ENCODE peak calls at places on chromosomes 4 and X, in six cellular contexts. P is transverse colon, S is stomach, T is breast epithelium, B is ovary, L is GM12878. J is an unnamed sample.

GRCh38 chr4:76690091-76690905 is 207.6 kb downstream of the SOWAHB start:
- DNase-seq in B (no peak), T (no peak), P (peak), L (no peak), S (peak), J (no peak)

GRCh38 chrX:103565752-103566151 is 19.6 kb upstream of the TCEAL4 start:
- DNase-seq in B (no peak), P (no peak), S (no peak), L (no peak), T (no peak), J (no peak)

GRCh38 chr4:6673660-6674499 is 19.8 kb upstream of the S100P start:
- DNase-seq in T (peak), P (peak), L (peak), S (peak), B (peak), J (peak)

GRCh38 chr4:167230744-167231143 is 3.5 kb downstream of the SPOCK3 start:
- DNase-seq in L (no peak), P (no peak), T (no peak), B (no peak), S (no peak), J (no peak)

GRCh38 chr4:112178731-112179130 is 33.5 kb downstream of the FAM241A start:
- DNase-seq in B (no peak), L (no peak), P (no peak), S (no peak), T (no peak), J (no peak)

GRCh38 chr4:83658806-83659205 is 122.9 kb downstream of the GPAT3 start:
- DNase-seq in P (no peak), L (no peak), B (no peak), S (no peak), T (no peak), J (no peak)

GRCh38 chr4:151418856-151419255 is 9.9 kb downstream of the FHIP1A start:
- DNase-seq in L (no peak), T (no peak), S (no peak), B (no peak), P (no peak), J (no peak)

GRCh38 chrX:71958281-71958675 is 47.6 kb downstream of the NHSL2 start:
- DNase-seq in S (no peak), L (no peak), P (no peak), T (no peak), B (no peak), J (no peak)

GRCh38 chrX:50609796-50610195 is 139.2 kb upstream of the DGKK start:
- DNase-seq in P (no peak), T (no peak), S (no peak), B (no peak), L (no peak), J (no peak)

GRCh38 chr4:140374130-140374477 is 658 bp downstream of the SCOC start:
- DNase-seq in P (no peak), T (peak), S (no peak), L (no peak), B (no peak), J (no peak)

GRCh38 chr4:91830681-91831395 is 472.9 kb upstream of the GRID2 start:
- DNase-seq in B (no peak), S (no peak), T (no peak), P (no peak), L (no peak), J (no peak)

GRCh38 chr4:165668694-165669093 is 204.3 kb upstream of the TLL1 start:
- DNase-seq in T (no peak), S (no peak), L (no peak), B (no peak), P (no peak), J (no peak)

GRCh38 chrX:24463077-24463476 is 2.0 kb upstream of the PDK3 start:
- DNase-seq in B (no peak), P (no peak), L (no peak), T (no peak), S (no peak), J (no peak)

GRCh38 chr4:39636786-39637185 is 1.9 kb downstream of the SMIM14 start:
- DNase-seq in L (no peak), P (no peak), S (no peak), T (no peak), B (no peak), J (no peak)

GRCh38 chr4:83599183-83599582 is 63.3 kb downstream of the GPAT3 start:
- DNase-seq in P (no peak), B (no peak), S (no peak), L (no peak), T (no peak), J (no peak)

GRCh38 chr4:138175337-138175794 is 66.8 kb downstream of the SLC7A11 start:
- DNase-seq in S (peak), P (peak), L (no peak), B (no peak), T (no peak), J (no peak)

GRCh38 chr4:109179089-109179488 is 123.4 kb downstream of the COL25A1 start:
- DNase-seq in P (no peak), T (no peak), B (no peak), S (no peak), L (no peak), J (no peak)

GRCh38 chr4:48475770-48476169 is 7.4 kb upstream of the SLC10A4 start:
- DNase-seq in B (no peak), S (no peak), L (no peak), P (no peak), T (no peak), J (no peak)

GRCh38 chr4:38387348-38387747 is 276.7 kb upstream of the KLF3 start:
- DNase-seq in L (no peak), S (peak), P (peak), B (peak), T (peak), J (peak)

GRCh38 chrX:69124108-69124507 is 41.1 kb downstream of the PJA1 start:
- DNase-seq in B (no peak), P (no peak), T (no peak), S (no peak), L (no peak), J (no peak)

GRCh38 chr4:20944451-20944850 is 244.2 kb downstream of the PACRGL start:
- DNase-seq in P (no peak), B (no peak), T (no peak), L (no peak), S (no peak), J (no peak)

GRCh38 chrX:9253211-9253610 is 211.6 kb upstream of the TBL1X start:
- DNase-seq in P (no peak), S (no peak), B (no peak), T (no peak), L (no peak), J (no peak)

GRCh38 chr4:18389118-18389517 is 367.6 kb upstream of the LCORL start:
- DNase-seq in P (no peak), S (no peak), L (no peak), B (no peak), T (no peak), J (no peak)

GRCh38 chr4:103137446-103137827 is 37.8 kb upstream of the BDH2 start:
- DNase-seq in B (no peak), P (no peak), T (no peak), L (no peak), S (no peak), J (no peak)

GRCh38 chrX:148582353-148582752 is 81.9 kb downstream of the AFF2 start:
- DNase-seq in P (no peak), B (no peak), S (no peak), T (no peak), L (no peak), J (no peak)

GRCh38 chr4:86741841-86742240 is 107.3 kb downstream of the SLC10A6 start:
- DNase-seq in P (no peak), B (no peak), L (no peak), S (no peak), T (no peak), J (no peak)

GRCh38 chr4:38928886-38929285 is 61.3 kb downstream of the FAM114A1 start:
- DNase-seq in P (no peak), T (no peak), B (no peak), L (no peak), S (no peak), J (no peak)

GRCh38 chr4:38195486-38195885 is 235.3 kb downstream of the PTTG2 start:
- DNase-seq in L (no peak), P (no peak), T (no peak), S (no peak), B (no peak), J (no peak)

GRCh38 chrX:100964362-100964761 is 5.1 kb upstream of the ARL13A start:
- DNase-seq in L (no peak), B (no peak), T (no peak), P (no peak), S (no peak), J (no peak)

DNA sequence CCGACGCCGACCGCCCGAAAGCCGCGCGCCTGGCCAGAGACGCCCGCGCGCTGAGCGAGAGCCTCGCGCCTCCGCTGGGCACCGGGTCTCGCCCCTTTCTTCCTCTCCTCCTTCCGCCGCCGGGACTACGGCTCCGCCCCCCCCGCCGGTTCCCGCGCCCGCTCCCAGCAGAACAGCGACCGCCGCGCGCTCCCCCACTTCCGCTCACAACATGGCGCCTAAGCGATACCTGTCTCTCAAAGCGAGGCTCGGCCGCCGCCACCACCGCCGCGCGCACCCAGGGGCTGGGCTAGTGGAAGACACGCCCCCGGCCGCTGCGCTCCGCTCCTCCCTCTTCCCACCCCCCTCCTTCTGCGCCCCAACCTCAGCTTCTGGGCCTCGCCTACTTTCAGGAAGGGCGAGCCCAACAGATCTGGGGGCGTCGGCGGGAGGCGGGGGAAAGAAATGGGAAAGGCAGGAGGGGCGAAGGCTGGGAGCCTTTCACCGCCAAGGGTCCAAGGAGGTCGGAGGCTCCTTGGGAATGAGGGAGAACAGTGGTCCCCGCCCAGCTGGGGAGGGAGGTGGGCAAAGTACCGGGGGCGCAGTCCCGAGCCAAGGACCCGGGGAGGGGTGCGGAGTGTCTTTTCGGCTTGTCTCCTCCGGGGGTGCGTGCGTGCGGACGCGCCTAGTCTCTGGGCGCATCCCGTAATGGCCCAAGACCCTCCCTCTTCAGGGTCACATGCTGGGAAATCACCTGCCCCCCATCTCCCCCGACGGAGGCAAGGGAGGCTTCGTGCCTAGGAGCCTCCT is at the start of gene RPS6KA3:
- DNase-seq in B (peak), L (peak), P (peak), S (peak), T (peak), J (peak)
- TF ChIP-seq POLR2A in B (peak), L (peak), P (peak), S (no peak), T (peak), J (peak)

DNA sequence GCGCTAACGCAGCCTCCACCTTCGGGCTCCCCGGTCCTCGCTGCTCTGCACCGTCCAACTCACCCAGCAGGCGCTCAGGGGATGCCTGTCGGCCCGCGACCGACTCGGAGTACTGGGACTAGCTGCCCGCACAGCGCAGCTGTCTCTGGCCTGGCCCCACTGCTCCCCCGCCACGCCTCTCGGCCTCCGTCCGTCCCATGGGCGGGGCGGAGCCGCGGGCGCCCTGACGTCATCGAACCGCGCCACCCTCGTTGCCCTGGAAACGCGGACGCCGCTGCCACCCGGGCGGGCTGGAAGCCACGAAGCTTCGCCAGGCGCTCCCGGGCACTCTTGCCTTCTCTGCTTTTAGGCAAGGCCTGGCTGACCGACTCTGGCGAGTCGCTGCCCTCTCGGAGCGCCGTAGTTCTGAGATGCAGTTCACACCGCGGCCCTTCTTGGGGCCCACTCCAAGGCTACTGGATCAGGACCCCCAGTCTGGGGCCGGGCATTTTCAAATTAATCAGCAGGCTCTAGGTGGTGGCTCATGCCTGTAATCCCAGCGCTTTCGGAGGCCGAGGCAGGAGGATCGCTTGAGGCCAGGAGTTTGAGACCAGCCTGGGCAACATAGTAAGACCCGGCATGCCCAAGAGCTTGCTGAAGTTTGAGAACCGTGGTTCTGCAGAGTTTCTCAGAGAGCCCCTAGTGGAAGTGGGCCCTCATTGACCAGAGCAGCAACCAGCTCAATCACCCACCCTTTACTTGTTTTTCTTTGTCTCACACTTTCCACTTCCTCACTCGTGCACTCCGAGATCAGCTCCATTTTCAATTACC is 12.0 kb downstream of the ACOX3 start:
- DNase-seq in T (peak), L (peak), B (peak), P (peak), S (peak), J (peak)
- H3K27ac ChIP-seq in T (peak), L (peak), B (peak), P (peak), S (peak), J (peak)

GRCh38 chr4:184193556-184194525 is 23.8 kb downstream of the ENPP6 start:
- DNase-seq in T (no peak), L (no peak), B (no peak), S (no peak), P (no peak), J (no peak)
- TF ChIP-seq POLR2A in T (no peak), L (no peak), B (no peak), S (no peak), P (no peak), J (no peak)

GRCh38 chr4:120682981-120683380 is 239.5 kb downstream of the PRDM5 start:
- DNase-seq in P (no peak), B (no peak), L (no peak), T (no peak), S (no peak), J (no peak)

GRCh38 chr4:120680647-120681228 is 241.8 kb downstream of the PRDM5 start:
- DNase-seq in T (no peak), P (no peak), L (no peak), S (no peak), B (no peak), J (no peak)

GRCh38 chr4:120683902-120684540 is 238.5 kb downstream of the PRDM5 start:
- DNase-seq in L (no peak), S (no peak), T (no peak), B (no peak), P (no peak), J (no peak)

GRCh38 chr4:120688791-120689190 is 233.7 kb downstream of the PRDM5 start:
- DNase-seq in B (no peak), P (no peak), L (no peak), T (no peak), S (no peak), J (no peak)

GRCh38 chr4:120685756-120686278 is 236.7 kb downstream of the PRDM5 start:
- DNase-seq in T (no peak), S (no peak), L (no peak), P (no peak), B (no peak), J (no peak)
- H3K27ac ChIP-seq in T (no peak), S (no peak), L (no peak), P (no peak), B (no peak), J (no peak)

GRCh38 chr4:152778656-152779512 is 646 bp downstream of the TIGD4 start:
- DNase-seq in L (no peak), S (peak), B (peak), T (no peak), P (peak), J (peak)

GRCh38 chr4:152776352-152776751 is 3.2 kb downstream of the TIGD4 start:
- DNase-seq in P (no peak), B (no peak), T (no peak), L (no peak), S (no peak), J (no peak)

GRCh38 chr4:152777488-152777887 is 2.0 kb downstream of the TIGD4 start:
- DNase-seq in S (no peak), P (no peak), L (no peak), B (no peak), T (no peak), J (no peak)

GRCh38 chr4:152780267-152780811 is 585 bp downstream of the ARFIP1 start:
- DNase-seq in P (no peak), L (no peak), S (no peak), T (no peak), B (no peak), J (no peak)

GRCh38 chr4:152779513-152780266 is at the start of the genes ARFIP1 and TIGD4:
- DNase-seq in S (peak), B (peak), L (peak), T (peak), P (peak), J (peak)
- TF ChIP-seq POLR2A in S (no peak), B (peak), L (peak), T (no peak), P (peak), J (no peak)

GRCh38 chr4:32499176-32499575 is 1779.0 kb downstream of the PCDH7 start:
- DNase-seq in L (no peak), T (no peak), S (no peak), P (no peak), B (no peak), J (no peak)
- H3K27ac ChIP-seq in L (no peak), T (no peak), S (no peak), P (no peak), B (no peak), J (no peak)

GRCh38 chrX:129779747-129780146 is at the start of gene SASH3:
- DNase-seq in S (peak), B (no peak), L (no peak), P (peak), T (no peak), J (peak)
- TF ChIP-seq POLR2A in S (no peak), B (no peak), L (peak), P (peak), T (no peak), J (no peak)